ENCODE peak calls at places on chromosomes 12 and 14, in nine cellular contexts. J is EL; P is stimulated activated CD8-positive, alpha-beta memory T cell treated with anti-CD3 and anti-CD28 coated beads, Interleukin-15, amount 100 ng/mL, for 1 hour; B is NCI-H1092 treated with DMSO at 0.1 percent for 48 hours; N is upper lobe of left lung; D is colonic mucosa; G is effector memory CD4-positive, alpha-beta T cell; C is posterior vena cava; X is M059J. O is an unnamed sample.

GRCh38 chr14:69424139-69424923 is 25.8 kb downstream of the SLC39A9 start:
- DNase-seq in J (peak; percentile 21), P (no peak), B (no peak), N (no peak), D (no peak), G (no peak), C (no peak), X (peak; percentile 37), O (no peak)

GRCh38 chr14:75469606-75470237 is 41.9 kb downstream of the JDP2 start:
- DNase-seq in J (no peak), P (no peak), B (peak; percentile 93), N (peak; percentile 85), D (peak; percentile 84), G (no peak), C (no peak), X (no peak), O (no peak)

GRCh38 chr12:32964981-32965585 is 68.5 kb upstream of the PKP2 start:
- DNase-seq in J (no peak), P (no peak), B (no peak), N (no peak), D (no peak), G (no peak), C (no peak), X (no peak), O (no peak)

GRCh38 chr12:56160160-56160763 is 2.1 kb downstream of the MYL6 start:
- DNase-seq in J (peak; percentile 70), P (peak; percentile 29), B (no peak), N (peak; percentile 39), D (no peak), G (peak; percentile 54), C (no peak), X (peak; percentile 35), O (no peak)

GRCh38 chr12:51482808-51483532 is 58.3 kb downstream of the SLC4A8 start:
- DNase-seq in J (peak; percentile 2), P (no peak), B (no peak), N (no peak), D (no peak), G (no peak), C (no peak), X (no peak), O (no peak)

GRCh38 chr12:20601668-20602280 is 93.4 kb upstream of the SLCO1C1 start:
- DNase-seq in J (peak; percentile 47), P (no peak), B (peak; percentile 14), N (no peak), D (no peak), G (no peak), C (no peak), X (peak; percentile 51), O (no peak)

GRCh38 chr12:49903700-49904423 is at the start of gene FAIM2:
- DNase-seq in J (peak; percentile 51), P (peak; percentile 7), B (peak; percentile 66), N (no peak), D (no peak), G (peak; percentile 11), C (peak; percentile 88), X (peak; percentile 16), O (no peak)

GRCh38 chr12:3405821-3406220 is 85.2 kb upstream of the PRMT8 start:
- DNase-seq in J (no peak), P (no peak), B (no peak), N (no peak), D (no peak), G (no peak), C (no peak), X (no peak), O (peak; percentile 60)

GRCh38 chr12:50411051-50411660 is 10.5 kb downstream of the LARP4 start:
- DNase-seq in J (no peak), P (no peak), B (no peak), N (peak; percentile 83), D (no peak), G (no peak), C (peak; percentile 51), X (no peak), O (no peak)

GRCh38 chr14:64971890-64972785 is at the start of gene RAB15:
- DNase-seq in J (peak; percentile 35), P (no peak), B (peak; percentile 59), N (peak; percentile 24), D (peak; percentile 45), G (peak; percentile 23), C (no peak), X (peak; percentile 14), O (no peak)

O was measured in esophagus muscularis mucosa.